ENCODE peak calls at places on chromosomes 4 and X, in ten cellular contexts. U is CD8-positive, alpha-beta T cell; A is right atrium auricular region; E is GM12878; D is pancreas; K is fibroblast of lung; C is cardiac muscle cell; V is AG04450; T is PC-3; J is neural progenitor cell. G is an unnamed sample.

GRCh38 chrX:38438321-38438720 is 85.9 kb downstream of the OTC start:
- DNase-seq in U (no peak), A (no peak), E (no peak), D (no peak), K (no peak), C (no peak), V (no peak), T (no peak), J (peak; percentile 3), G (peak; percentile 2)

GRCh38 chrX:154305481-154306205 is 10.0 kb downstream of the TKTL1 start:
- DNase-seq in U (no peak), A (no peak), E (no peak), D (no peak), K (no peak), C (no peak), V (no peak), T (no peak), J (no peak), G (no peak)

GRCh38 chr4:146327859-146328258 is 113.5 kb downstream of the REELD1 start:
- DNase-seq in U (no peak), A (no peak), E (no peak), D (peak; percentile 46), K (no peak), C (no peak), V (no peak), T (no peak), J (no peak), G (no peak)

GRCh38 chrX:99095965-99096364 is 1314.1 kb downstream of the PCDH19 start:
- DNase-seq in U (no peak), A (no peak), E (no peak), D (no peak), K (no peak), C (no peak), V (no peak), T (no peak), J (no peak), G (no peak)

GRCh38 chrX:24839331-24839730 is 145.6 kb downstream of the POLA1 start:
- DNase-seq in U (no peak), A (no peak), E (no peak), D (no peak), K (no peak), C (no peak), V (no peak), T (no peak), J (no peak), G (no peak)

GRCh38 chr4:183182873-183183725 is 84.0 kb downstream of the WWC2 start:
- DNase-seq in U (no peak), A (peak; percentile 79), E (no peak), D (no peak), K (peak; percentile 94), C (peak; percentile 93), V (peak; percentile 42), T (peak; percentile 64), J (peak; percentile 84), G (peak; percentile 57)

GRCh38 chr4:33975996-33976395 is 2268.3 kb downstream of the ARAP2 start:
- DNase-seq in U (no peak), A (no peak), E (no peak), D (no peak), K (no peak), C (peak; percentile 23), V (no peak), T (no peak), J (no peak), G (no peak)

GRCh38 chr4:99863804-99864203 is 30.4 kb downstream of the LAMTOR3 start:
- DNase-seq in U (no peak), A (no peak), E (no peak), D (no peak), K (peak; percentile 35), C (peak; percentile 3), V (no peak), T (peak; percentile 25), J (no peak), G (no peak)

GRCh38 chr4:80206111-80206510 is 8.8 kb downstream of the PRDM8 start:
- DNase-seq in U (no peak), A (no peak), E (no peak), D (no peak), K (no peak), C (no peak), V (no peak), T (no peak), J (no peak), G (no peak)

GRCh38 chr4:39029752-39030694 is 2.2 kb downstream of the TMEM156 start:
- DNase-seq in U (no peak), A (no peak), E (peak; percentile 40), D (no peak), K (no peak), C (no peak), V (no peak), T (peak; percentile 23), J (no peak), G (no peak)
- TF ChIP-seq CTCF in U (no peak), A (no peak), E (peak; percentile 2), D (no peak), K (no peak), C (no peak), V (no peak), T (no peak), J (no peak), G (no peak)

DNA sequence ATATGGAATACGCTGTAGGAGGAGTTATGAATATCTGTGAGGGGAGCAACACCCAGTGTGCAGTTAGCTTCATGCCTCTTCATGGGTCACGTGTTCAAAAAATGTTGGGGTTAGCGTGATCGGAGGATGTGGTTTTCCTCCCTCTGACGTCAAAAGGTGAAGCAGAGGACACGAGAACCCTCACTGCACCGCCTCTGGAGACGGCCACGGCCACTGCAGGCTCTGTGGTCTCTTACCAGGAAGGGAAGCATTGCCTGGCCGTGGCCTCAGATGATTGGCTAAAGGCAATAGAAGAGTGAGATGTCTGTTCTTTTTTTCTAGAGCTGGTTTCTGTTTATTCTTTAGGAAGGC is 28.9 kb downstream of the HTT-AS start:
- DNase-seq in U (peak; percentile 85), A (peak; percentile 82), E (no peak), D (no peak), K (peak; percentile 63), C (peak; percentile 72), V (no peak), T (no peak), J (no peak), G (no peak)
- H3K27ac ChIP-seq in U (no peak overlapping the region), A (no peak overlapping the region), E (peak overlapping the region; percentile 70), D (no peak overlapping the region), K (no peak overlapping the region), C (no peak overlapping the region), V (no peak overlapping the region), T (no peak overlapping the region), J (no peak overlapping the region), G (no peak overlapping the region)

GRCh38 chr4:108292229-108292628 is 123.5 kb upstream of the LEF1 start:
- DNase-seq in U (no peak), A (no peak), E (no peak), D (no peak), K (peak; percentile 22), C (no peak), V (no peak), T (no peak), J (no peak), G (no peak)
- TF ChIP-seq CTCF in U (no peak), A (no peak), E (no peak), D (no peak), K (no peak), C (no peak), V (no peak), T (no peak), J (no peak), G (no peak)

DNA sequence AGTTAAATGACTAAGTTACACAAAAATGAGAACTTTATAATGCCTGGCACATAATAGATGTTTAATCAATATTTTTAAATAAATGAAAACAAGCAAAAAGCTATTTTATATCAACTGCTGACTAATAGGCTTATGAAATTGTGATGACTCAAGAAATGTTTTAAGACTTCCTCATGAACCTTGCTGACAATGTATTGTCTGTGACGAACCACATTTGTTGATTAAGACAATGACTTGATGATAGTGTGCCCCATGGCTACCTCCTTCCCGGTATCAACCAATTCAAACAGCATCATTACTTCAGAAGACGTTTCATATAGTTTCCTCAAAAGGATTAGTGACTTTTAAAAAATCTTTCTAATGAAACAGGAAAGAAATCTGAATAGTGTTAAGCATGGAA is 7.9 kb downstream of the CXCL6 start:
- DNase-seq in U (no peak), A (no peak), E (no peak), D (no peak), K (peak; percentile 83), C (peak; percentile 70), V (no peak), T (peak; percentile 95), J (no peak), G (peak; percentile 49)
- H3K27ac ChIP-seq in U (no peak overlapping the region), A (no peak overlapping the region), E (no peak overlapping the region), D (no peak overlapping the region), K (no peak overlapping the region), C (no peak overlapping the region), V (no peak overlapping the region), T (peak overlapping the region; percentile 85), J (no peak overlapping the region), G (no peak overlapping the region)

DNA sequence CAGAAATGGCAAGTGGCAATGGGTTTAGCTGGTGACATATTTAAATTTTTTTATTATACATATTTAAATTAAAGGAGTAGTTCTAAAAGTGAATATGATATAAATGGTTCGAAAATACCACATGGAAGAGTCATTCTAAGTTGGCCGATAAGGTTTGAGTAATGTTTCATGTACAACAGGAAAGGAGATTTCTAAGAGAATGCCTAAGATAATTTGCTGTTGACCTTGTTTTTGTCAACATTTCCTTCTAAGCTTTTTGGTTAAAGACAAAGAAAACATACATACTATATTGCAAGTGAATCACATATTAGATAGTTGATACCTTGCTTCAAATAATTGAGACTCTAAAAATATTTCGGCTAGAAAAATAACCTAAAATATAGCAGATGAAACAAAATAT is 526.6 kb upstream of the SLIT2 start:
- DNase-seq in U (no peak), A (no peak), E (no peak), D (no peak), K (no peak), C (peak; percentile 38), V (no peak), T (no peak), J (no peak), G (no peak)
- TF ChIP-seq CTCF in U (no peak), A (no peak), E (no peak), D (no peak), K (no peak), C (no peak), V (no peak), T (no peak), J (no peak), G (no peak)

GRCh38 chrX:9473708-9474107 is 8.8 kb downstream of the TBL1X start:
- DNase-seq in U (no peak), A (no peak), E (no peak), D (no peak), K (no peak), C (no peak), V (no peak), T (no peak), J (no peak), G (no peak)

GRCh38 chrX:9467181-9467580 is 2.3 kb downstream of the TBL1X start:
- DNase-seq in U (no peak), A (no peak), E (no peak), D (no peak), K (no peak), C (no peak), V (no peak), T (no peak), J (peak; percentile 12), G (no peak)

GRCh38 chrX:9467751-9468150 is 2.9 kb downstream of the TBL1X start:
- DNase-seq in U (no peak), A (no peak), E (no peak), D (no peak), K (no peak), C (no peak), V (no peak), T (no peak), J (peak; percentile 29), G (no peak)

GRCh38 chrX:9475984-9476383 is 11.1 kb downstream of the TBL1X start:
- DNase-seq in U (no peak), A (no peak), E (no peak), D (no peak), K (no peak), C (no peak), V (no peak), T (no peak), J (no peak), G (no peak)

GRCh38 chrX:9471571-9471985 is 6.7 kb downstream of the TBL1X start:
- DNase-seq in U (no peak), A (no peak), E (no peak), D (no peak), K (peak; percentile 11), C (no peak), V (peak; percentile 3), T (no peak), J (no peak), G (no peak)
- H3K27ac ChIP-seq in U (no peak overlapping the region), A (no peak overlapping the region), E (no peak overlapping the region), D (no peak overlapping the region), K (no peak overlapping the region), C (no peak overlapping the region), V (peak overlapping the region; percentile 78), T (no peak overlapping the region), J (no peak overlapping the region), G (no peak overlapping the region)

G was measured in RWPE1.